ENCODE peak calls at places on chromosomes 4 and X, in ten cellular contexts. E, L, Q, Y, V, I, W, M, P and K are unnamed samples.

GRCh38 chrX:14697453-14697852 is 168.1 kb downstream of the GLRA2 start:
- DNase-seq in Y (no peak), Q (peak), P (no peak), M (no peak), E (no peak), V (peak), L (peak), I (no peak), W (peak), K (no peak)

GRCh38 chr4:153364061-153364460 is 19.6 kb downstream of the MND1 start:
- DNase-seq in V (no peak), E (no peak), L (no peak), Q (peak), W (no peak), M (no peak), I (no peak), P (no peak), Y (no peak), K (no peak)

GRCh38 chr4:4519296-4519898 is 22.5 kb downstream of the STX18 start:
- DNase-seq in L (no peak), V (no peak), Y (no peak), M (no peak), Q (peak), P (no peak), W (no peak), E (peak), I (no peak), K (no peak)

GRCh38 chrX:71859637-71860036 is 51.0 kb upstream of the NHSL2 start:
- DNase-seq in P (no peak), E (peak), Y (no peak), V (no peak), W (peak), M (no peak), I (no peak), L (no peak), Q (peak), K (no peak)

GRCh38 chr4:31461425-31461824 is 741.3 kb downstream of the PCDH7 start:
- DNase-seq in P (no peak), I (no peak), L (no peak), W (no peak), V (no peak), M (no peak), Y (no peak), E (no peak), Q (no peak), K (no peak)

GRCh38 chr4:18442957-18443356 is 421.4 kb upstream of the LCORL start:
- DNase-seq in M (no peak), E (no peak), I (no peak), Q (no peak), V (no peak), L (no peak), P (no peak), W (no peak), Y (no peak), K (no peak)

GRCh38 chr4:73856518-73856917 is 3.4 kb downstream of the PF4V1 start:
- DNase-seq in E (no peak), I (no peak), P (no peak), W (no peak), L (no peak), Y (no peak), Q (peak), V (no peak), M (no peak), K (no peak)

GRCh38 chrX:46713672-46714487 is 45.0 kb downstream of the SLC9A7 start:
- DNase-seq in L (no peak), M (no peak), I (no peak), E (peak), Q (peak), W (no peak), P (no peak), V (no peak), Y (no peak), K (no peak)

GRCh38 chrX:154748712-154749339 is 2.1 kb downstream of the GAB3 start:
- DNase-seq in W (peak), L (peak), E (peak), V (no peak), Y (no peak), Q (peak), P (no peak), I (no peak), M (no peak), K (no peak)

GRCh38 chrX:47623540-47624027 is 3.9 kb upstream of the SYN1 start:
- DNase-seq in Y (peak), V (no peak), Q (peak), E (peak), W (peak), I (no peak), P (peak), L (peak), M (peak), K (no peak)

GRCh38 chrX:104288269-104288668 is 33.5 kb upstream of the ESX1 start:
- DNase-seq in W (no peak), L (no peak), P (no peak), Q (peak), V (no peak), M (no peak), Y (no peak), I (no peak), E (no peak), K (no peak)

GRCh38 chrX:124217289-124218251 is 114.9 kb upstream of the TEX13D start:
- DNase-seq in P (no peak), E (no peak), Q (peak), M (no peak), W (no peak), V (no peak), I (no peak), Y (peak), L (peak), K (no peak)

GRCh38 chr4:76105652-76106051 is 31.1 kb downstream of the ART3 start:
- DNase-seq in W (no peak), Q (no peak), L (no peak), M (no peak), I (no peak), V (no peak), Y (no peak), E (no peak), P (no peak), K (no peak)

GRCh38 chrX:9888953-9889470 is 78.1 kb upstream of the CLDN34 start:
- DNase-seq in E (no peak), L (no peak), W (no peak), Q (no peak), I (no peak), Y (no peak), P (no peak), M (no peak), V (no peak), K (no peak)

GRCh38 chr4:30182786-30183185 is 537.4 kb upstream of the PCDH7 start:
- DNase-seq in L (no peak), Q (no peak), E (no peak), V (no peak), Y (no peak), I (no peak), P (no peak), W (no peak), M (no peak), K (no peak)

GRCh38 chr4:27100713-27101112 is 240.1 kb downstream of the STIM2 start:
- DNase-seq in E (no peak), Y (no peak), P (no peak), L (no peak), W (no peak), Q (no peak), V (no peak), I (no peak), M (no peak), K (no peak)

GRCh38 chrX:5876984-5877655 is 351.5 kb downstream of the NLGN4X start:
- DNase-seq in E (no peak), P (no peak), I (no peak), V (no peak), W (peak), Y (no peak), Q (no peak), M (no peak), L (no peak), K (no peak)

GRCh38 chr4:151715881-151716280 is 44.9 kb downstream of the GATB start:
- DNase-seq in V (no peak), Y (no peak), I (no peak), L (no peak), P (no peak), E (no peak), M (no peak), Q (no peak), W (no peak), K (no peak)

GRCh38 chrX:97597954-97598353 is 714.2 kb downstream of the RPA4 start:
- DNase-seq in Y (no peak), P (no peak), Q (no peak), W (no peak), E (no peak), L (no peak), M (no peak), V (no peak), I (no peak), K (no peak)

GRCh38 chr4:36292551-36293188 is 11.3 kb downstream of the DTHD1 start:
- DNase-seq in W (no peak), L (no peak), Y (no peak), I (no peak), Q (no peak), E (no peak), V (no peak), P (no peak), M (no peak), K (no peak)

GRCh38 chrX:32281853-32282252 is 929.5 kb downstream of the DMD start:
- DNase-seq in Y (no peak), V (no peak), W (no peak), P (no peak), I (no peak), L (no peak), E (no peak), M (no peak), Q (no peak), K (no peak)

GRCh38 chrX:42797646-42798045 is 19.7 kb upstream of the PPP1R2C start:
- DNase-seq in M (no peak), P (no peak), I (no peak), E (no peak), L (no peak), V (no peak), Y (no peak), Q (no peak), W (no peak), K (no peak)

GRCh38 chr4:56762484-56763250 is 58.8 kb downstream of the SPINK2 start:
- DNase-seq in E (no peak), Y (no peak), I (no peak), W (no peak), Q (no peak), M (no peak), V (no peak), L (no peak), P (no peak), K (no peak)

GRCh38 chrX:65196758-65197371 is 220.6 kb upstream of the ZC4H2 start:
- DNase-seq in E (no peak), W (peak), V (no peak), Y (no peak), L (peak), Q (no peak), P (peak), I (no peak), M (no peak), K (no peak)

GRCh38 chr4:163976588-163976987 is 482.1 kb downstream of the TMA16 start:
- DNase-seq in W (no peak), L (no peak), Q (no peak), Y (no peak), V (no peak), P (no peak), M (no peak), E (no peak), I (no peak), K (no peak)

GRCh38 chrX:74535633-74536141 is 78.7 kb downstream of the RLIM start:
- DNase-seq in E (peak), P (peak), I (peak), V (peak), L (peak), M (peak), Y (peak), W (peak), Q (peak), K (peak)

GRCh38 chr4:184103755-184104367 is 113.8 kb downstream of the ENPP6 start:
- DNase-seq in Q (no peak), Y (no peak), V (no peak), E (no peak), P (no peak), I (no peak), L (no peak), M (no peak), W (no peak), K (no peak)

GRCh38 chrX:81308086-81308852 is 106.4 kb downstream of the SH3BGRL start:
- DNase-seq in L (no peak), I (no peak), Q (no peak), Y (no peak), E (no peak), P (no peak), W (no peak), M (no peak), V (no peak), K (no peak)

GRCh38 chr4:2787230-2788100 is 5.4 kb upstream of the SH3BP2 start:
- DNase-seq in L (peak), I (no peak), M (peak), E (no peak), P (no peak), Q (no peak), V (peak), W (peak), Y (peak), K (no peak)

DNA sequence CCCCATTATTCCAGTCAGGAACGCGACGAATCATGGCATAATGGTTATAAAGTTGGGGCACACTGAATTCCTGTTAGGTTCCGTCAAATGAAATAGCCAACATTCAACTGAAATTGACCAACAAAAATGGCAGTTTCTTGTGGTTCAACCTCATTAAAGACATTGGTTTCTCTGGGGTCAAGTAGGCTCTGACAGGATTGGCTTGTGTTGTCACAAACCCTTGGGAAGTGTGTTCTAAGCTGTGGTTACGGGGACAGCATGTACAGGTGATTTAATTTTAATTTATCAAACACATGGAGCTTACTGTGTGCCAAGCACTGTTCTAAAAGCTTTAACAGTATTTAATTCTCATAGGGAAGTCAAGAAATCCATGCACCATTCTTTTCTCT is 751 bp downstream of the XK start:
- DNase-seq in I (no peak), W (no peak), Q (no peak), L (no peak), E (no peak), M (no peak), Y (no peak), V (no peak), P (no peak), K (no peak)
- H3K27ac ChIP-seq in I (peak), W (peak), Q (no peak), L (peak), E (no peak), M (no peak), Y (no peak), V (peak), P (peak), K (no peak)

DNA sequence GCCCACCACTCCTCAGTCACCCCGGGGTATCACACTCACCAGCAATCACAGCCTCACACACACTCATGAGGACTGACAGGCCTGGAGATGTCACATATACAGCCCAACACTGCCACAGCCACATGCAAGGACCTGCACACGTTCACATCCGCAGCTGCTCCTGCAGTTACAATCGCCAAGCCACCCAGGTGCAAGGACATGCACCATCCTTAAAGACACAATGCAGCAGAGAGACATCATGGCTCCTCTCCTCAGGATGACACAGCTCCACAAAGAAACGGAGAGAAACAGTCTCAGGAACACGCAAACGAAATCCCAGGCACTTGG is 1.1 kb downstream of the PCSK1N start:
- DNase-seq in W (no peak), M (no peak), P (no peak), V (no peak), I (no peak), Q (no peak), E (no peak), L (no peak), Y (no peak), K (no peak)
- H3K4me3 ChIP-seq in W (no peak), M (peak), P (no peak), V (no peak), I (no peak), Q (no peak), E (no peak), L (no peak), Y (no peak), K (no peak)

GRCh38 chr4:82217986-82218715 is 155.6 kb downstream of the HNRNPD start:
- DNase-seq in W (no peak), Q (peak), L (no peak), E (no peak), M (no peak), I (no peak), V (no peak), P (no peak), Y (no peak), K (no peak)
- TF ChIP-seq CTCF in W (no peak), Q (peak), L (peak), E (peak), M (no peak), I (peak), V (no peak), P (peak), Y (no peak), K (no peak)

GRCh38 chr4:81919238-81919637 is 447.5 kb upstream of the RASGEF1B start:
- DNase-seq in Q (peak), M (no peak), I (no peak), W (no peak), Y (no peak), P (no peak), L (no peak), E (peak), V (no peak), K (no peak)

GRCh38 chr4:81914623-81915022 is 442.9 kb upstream of the RASGEF1B start:
- DNase-seq in W (no peak), Y (no peak), V (no peak), I (no peak), P (no peak), E (no peak), Q (no peak), M (no peak), L (no peak), K (no peak)

GRCh38 chr4:81915430-81915829 is 443.7 kb upstream of the RASGEF1B start:
- DNase-seq in L (no peak), W (no peak), V (no peak), Q (no peak), I (no peak), E (no peak), M (no peak), P (no peak), Y (no peak), K (no peak)

GRCh38 chr4:81912420-81912819 is 440.7 kb upstream of the RASGEF1B start:
- DNase-seq in Q (no peak), E (no peak), Y (no peak), V (no peak), W (no peak), I (no peak), M (no peak), L (no peak), P (no peak), K (no peak)

DNA sequence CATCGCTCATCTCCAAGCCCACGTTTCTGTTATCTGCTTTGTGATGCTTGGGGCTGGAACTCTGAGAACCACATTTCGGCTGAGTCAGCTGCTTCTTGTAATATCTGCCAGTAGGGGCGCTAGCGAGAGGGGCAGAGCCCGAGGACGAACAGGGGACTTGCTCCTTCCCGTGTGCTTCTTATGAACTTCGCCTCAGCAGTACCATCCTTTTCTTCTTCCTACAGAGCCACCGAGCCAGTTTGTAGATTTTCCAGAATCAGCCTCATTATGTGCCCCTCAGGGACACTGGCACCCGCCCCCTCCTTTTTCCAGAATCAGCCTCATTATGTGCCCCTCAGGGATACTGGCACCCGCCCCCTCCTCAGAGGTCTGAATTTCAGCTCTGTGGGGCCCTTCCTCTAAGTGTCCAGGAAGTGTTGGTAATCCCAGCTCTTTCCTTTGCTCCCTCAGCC is 441.7 kb upstream of the RASGEF1B start:
- DNase-seq in Q (peak), W (peak), M (peak), I (no peak), L (peak), V (no peak), P (peak), E (peak), Y (no peak), K (no peak)
- H3K27ac ChIP-seq in Q (no peak), W (no peak), M (no peak), I (no peak), L (no peak), V (no peak), P (no peak), E (no peak), Y (no peak), K (no peak)

DNA sequence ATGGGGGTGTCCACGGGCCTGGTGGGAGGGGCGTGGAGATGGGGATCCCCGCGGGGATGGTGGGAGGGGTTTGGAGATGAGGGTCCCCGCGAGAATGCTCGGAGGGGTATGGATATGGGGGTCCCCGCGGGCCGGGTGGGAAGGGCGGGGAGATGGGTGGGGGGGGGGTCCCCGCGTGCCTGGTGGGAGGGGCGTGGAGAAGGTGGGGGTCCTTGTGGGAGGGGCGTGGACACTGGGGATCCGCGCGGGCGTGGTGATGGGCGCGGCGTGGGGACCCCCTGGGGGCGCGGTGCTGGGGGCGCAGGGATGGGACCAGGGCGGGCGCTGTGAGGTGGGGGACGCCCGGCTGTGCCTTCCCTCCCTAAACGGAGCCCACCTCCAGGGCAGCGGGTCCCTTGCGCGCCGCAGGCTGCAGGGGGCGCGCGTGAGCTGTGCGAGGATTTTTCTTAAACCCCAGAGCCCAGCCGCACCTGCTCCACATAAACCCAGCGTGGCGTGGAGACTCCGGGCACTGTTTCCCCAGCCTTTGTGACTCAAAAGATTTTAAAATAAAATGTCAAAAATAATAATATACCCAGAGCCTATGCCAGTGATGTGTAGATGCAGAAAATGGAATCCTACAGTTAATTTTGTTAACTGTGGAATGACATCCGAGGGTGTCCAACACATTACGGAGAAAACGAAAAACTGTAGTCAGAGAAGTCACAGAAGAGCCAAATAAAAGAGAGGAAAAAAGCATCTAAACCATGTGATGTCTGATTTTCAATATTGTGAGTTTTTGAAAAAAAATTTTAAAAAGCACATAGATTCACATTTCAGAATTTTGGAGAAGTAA is 1.5 kb upstream of the ASMTL start:
- DNase-seq in E (peak), V (peak), L (peak), M (peak), P (peak), W (peak), I (peak), Q (peak), Y (peak), K (peak)
- H3K4me3 ChIP-seq in E (peak), V (peak), L (peak), M (no peak), P (no peak), W (no peak), I (peak), Q (peak), Y (peak), K (peak)

GRCh38 chrX:24332868-24333267 is 19.0 kb upstream of the SUPT20HL2 start:
- DNase-seq in Q (peak), E (no peak), Y (no peak), M (no peak), I (no peak), W (no peak), L (no peak), P (no peak), V (no peak), K (no peak)
- TF ChIP-seq CTCF in Q (no peak), E (no peak), Y (no peak), M (no peak), I (no peak), W (no peak), L (no peak), P (no peak), V (no peak), K (no peak)

GRCh38 chrX:16882702-16883486 is 12.7 kb upstream of the RBBP7 start:
- DNase-seq in P (peak), Q (peak), V (peak), Y (peak), M (peak), W (peak), I (peak), E (peak), L (peak), K (no peak)
- H3K27ac ChIP-seq in P (peak), Q (no peak), V (peak), Y (peak), M (peak), W (peak), I (peak), E (no peak), L (peak), K (peak)